ENCODE peak calls at places on chromosomes 16 and 17, in seven cellular contexts. N is CD4-positive, alpha-beta T cell; Y is RWPE2; J is suprapubic skin; D is tibial artery; W is A549; O is IMR-90. Q is an unnamed sample. For H3K9me3, the result is how much of the 10 kb centered on the place peaks cover.

GRCh38 chr17:15436399-15437369 is 30.7 kb downstream of the CDRT4 start:
- DNase-seq in Y (no peak), J (no peak), W (peak), D (peak), N (peak), O (peak), Q (peak)

GRCh38 chr16:27516360-27516759 is 33.4 kb downstream of the GTF3C1 start:
- DNase-seq in Y (no peak), N (no peak), J (no peak), O (no peak), D (no peak), W (no peak), Q (no peak)

GRCh38 chr16:85929259-85929704 is 30.3 kb downstream of the IRF8 start:
- DNase-seq in D (no peak), N (no peak), Y (no peak), W (no peak), O (no peak), J (no peak), Q (no peak)

GRCh38 chr17:72640415-72641165 is 451.9 kb downstream of the SLC39A11 start:
- DNase-seq in N (no peak), O (no peak), J (no peak), D (no peak), Y (no peak), W (no peak), Q (no peak)

GRCh38 chr16:89095401-89095974 is 1.8 kb downstream of the ACSF3 start:
- DNase-seq in W (no peak), N (no peak), O (no peak), D (no peak), J (no peak), Y (no peak), Q (no peak)

GRCh38 chr17:67519801-67520251 is 142.7 kb downstream of the PITPNC1 start:
- DNase-seq in W (no peak), N (no peak), O (no peak), Y (no peak), J (no peak), D (no peak), Q (no peak)

GRCh38 chr17:33974276-33974675 is 280.8 kb upstream of the CCL2 start:
- DNase-seq in Y (no peak), W (no peak), O (no peak), J (no peak), D (no peak), N (no peak), Q (no peak)

GRCh38 chr17:57286372-57287105 is 30.2 kb downstream of the MSI2 start:
- DNase-seq in D (no peak), Y (no peak), O (no peak), W (no peak), J (no peak), N (no peak), Q (no peak)

GRCh38 chr17:17220529-17220928 is 14.4 kb upstream of the PLD6 start:
- DNase-seq in D (no peak), O (no peak), N (no peak), J (no peak), W (no peak), Y (no peak), Q (no peak)

GRCh38 chr17:35790826-35791225 is 4.6 kb downstream of the MMP28 start:
- DNase-seq in W (no peak), N (no peak), Y (no peak), O (no peak), D (no peak), J (peak), Q (no peak)

GRCh38 chr17:66578781-66579489 is 256.0 kb upstream of the CACNG5 start:
- DNase-seq in D (no peak), W (no peak), N (no peak), Y (no peak), O (no peak), J (peak), Q (no peak)

GRCh38 chr17:60077672-60078519 is 825 bp downstream of the HEATR6 start:
- DNase-seq in N (peak), Y (no peak), W (no peak), D (no peak), J (no peak), O (no peak), Q (peak)

GRCh38 chr17:50262001-50262794 is 12.1 kb upstream of the TMEM92 start:
- DNase-seq in Y (peak), N (no peak), O (no peak), J (peak), D (peak), W (no peak), Q (no peak)

GRCh38 chr16:83954577-83955016 is 1.6 kb downstream of the OSGIN1 start:
- DNase-seq in W (no peak), N (no peak), J (no peak), Y (no peak), D (peak), O (peak), Q (peak)

GRCh38 chr17:76617838-76618237 is 25.7 kb downstream of the ST6GALNAC1 start:
- DNase-seq in J (no peak), W (no peak), O (no peak), D (no peak), N (no peak), Y (no peak), Q (no peak)

GRCh38 chr17:81350320-81350686 is 45.0 kb upstream of the BAHCC1 start:
- DNase-seq in Y (no peak), N (no peak), W (no peak), D (no peak), O (no peak), J (no peak), Q (no peak)

GRCh38 chr17:74386397-74386796 is 19.1 kb downstream of the GPR142 start:
- DNase-seq in O (no peak), Y (no peak), D (no peak), J (no peak), W (no peak), N (no peak), Q (no peak)

GRCh38 chr16:27641260-27641659 is 91.3 kb downstream of the KATNIP start:
- DNase-seq in Y (no peak), O (no peak), N (no peak), J (no peak), W (no peak), D (no peak), Q (no peak)

GRCh38 chr16:56999409-57000270 is 10.3 kb downstream of the NLRC5 start:
- DNase-seq in J (no peak), D (no peak), N (no peak), W (no peak), O (no peak), Y (no peak), Q (no peak)

GRCh38 chr17:7587420-7587786 is 2.5 kb downstream of the SOX15 start:
- DNase-seq in J (no peak), W (no peak), O (peak), N (no peak), D (no peak), Y (no peak), Q (no peak)

GRCh38 chr16:30985401-30986128 is 558 bp downstream of the HSD3B7 start:
- DNase-seq in N (no peak), J (no peak), W (peak), D (no peak), O (no peak), Y (no peak), Q (no peak)

GRCh38 chr17:12990926-12991325 is 26.9 kb downstream of the ELAC2 start:
- DNase-seq in Y (no peak), W (no peak), N (no peak), D (no peak), O (no peak), J (no peak), Q (no peak)

GRCh38 chr16:35208001-35208935 is 1748.9 kb downstream of the TP53TG3F start:
- DNase-seq in J (peak), O (no peak), N (no peak), W (no peak), Y (no peak), D (no peak), Q (no peak)
- H3K9me3 ChIP-seq in J (under half), O (under half), N (under half), W (under half), Y (under half), D (under half), Q (under half)

GRCh38 chr17:30477758-30478115 is 529 bp downstream of the GOSR1 start:
- DNase-seq in J (no peak), W (peak), N (no peak), D (no peak), O (peak), Y (no peak), Q (no peak)

GRCh38 chr17:30483159-30483558 is 6.0 kb downstream of the GOSR1 start:
- DNase-seq in D (no peak), J (no peak), O (no peak), N (no peak), W (no peak), Y (no peak), Q (no peak)

GRCh38 chr17:30476726-30477082 is 504 bp upstream of the GOSR1 start:
- DNase-seq in O (peak), Y (no peak), J (no peak), D (no peak), W (no peak), N (no peak), Q (no peak)

GRCh38 chr17:30477083-30477757 is at the start of gene GOSR1:
- DNase-seq in W (peak), D (peak), N (peak), J (peak), O (peak), Y (peak), Q (peak)

GRCh38 chr17:30482555-30482954 is 5.3 kb downstream of the GOSR1 start:
- DNase-seq in N (no peak), D (no peak), W (no peak), J (no peak), Y (no peak), O (no peak), Q (no peak)
- H3K9me3 ChIP-seq in N (under half), D (under half), W (under half), J (under half), Y (under half), O (under half), Q (under half)

GRCh38 chr16:3223913-3224515 is 10.9 kb downstream of the ZNF200 start:
- DNase-seq in O (no peak), W (no peak), Y (no peak), N (no peak), D (no peak), J (no peak), Q (peak)
- H3K9me3 ChIP-seq in O (half or more), W (half or more), Y (under half), N (half or more), D (half or more), J (half or more), Q (under half)

DNA sequence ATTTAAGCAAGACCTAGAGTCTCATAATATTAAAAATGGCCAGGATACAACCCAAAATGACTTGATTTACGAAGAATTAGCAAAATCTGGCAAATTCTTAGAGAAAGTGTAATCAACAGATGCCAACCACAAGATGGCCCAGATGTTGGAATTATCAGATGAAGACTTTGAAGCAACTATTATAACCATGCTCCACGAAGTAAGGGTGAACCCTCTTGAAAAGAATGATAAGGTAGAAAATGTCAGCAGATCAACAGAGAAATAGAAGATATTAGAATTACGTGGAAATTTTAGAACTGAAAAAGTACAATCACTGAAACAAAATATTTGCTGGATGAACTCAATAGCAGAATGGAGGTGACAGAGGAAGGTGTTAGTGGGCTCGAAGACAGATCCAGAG is 50.1 kb upstream of the CLEC19A start:
- DNase-seq in D (no peak), Y (no peak), O (no peak), J (no peak), W (no peak), N (no peak), Q (no peak)
- H3K9me3 ChIP-seq in D (under half), Y (under half), O (under half), J (under half), W (under half), N (under half), Q (under half)

DNA sequence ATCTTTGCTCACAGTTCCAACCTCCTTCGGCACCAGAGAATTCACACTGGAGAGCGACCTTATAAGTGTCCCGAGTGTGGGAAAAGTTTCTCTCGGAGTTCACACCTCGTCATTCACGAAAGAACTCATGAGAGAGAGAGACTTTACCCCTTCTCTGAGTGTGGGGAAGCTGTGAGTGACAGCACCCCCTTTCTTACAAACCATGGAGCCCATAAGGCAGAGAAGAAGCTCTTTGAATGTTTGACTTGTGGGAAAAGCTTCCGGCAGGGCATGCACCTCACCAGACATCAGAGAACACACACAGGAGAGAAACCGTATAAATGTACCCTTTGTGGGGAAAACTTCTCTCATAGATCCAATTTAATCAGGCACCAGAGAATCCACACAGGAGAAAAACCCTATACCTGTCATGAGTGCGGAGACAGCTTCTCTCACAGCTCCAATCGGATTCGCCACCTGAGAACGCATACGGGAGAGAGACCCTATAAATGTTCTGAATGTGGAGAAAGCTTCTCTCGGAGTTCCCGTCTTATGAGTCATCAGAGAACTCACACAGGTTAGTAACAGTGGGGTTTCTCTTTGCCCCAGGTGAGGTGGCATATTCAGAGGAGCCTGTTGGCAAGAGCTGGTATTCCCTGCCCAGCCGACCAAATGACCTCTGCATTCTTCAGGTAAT is 6.8 kb downstream of the ZNF263 start:
- DNase-seq in D (peak), O (no peak), J (no peak), W (no peak), N (no peak), Y (no peak), Q (no peak)
- H3K9me3 ChIP-seq in D (half or more), O (half or more), J (half or more), W (half or more), N (half or more), Y (under half), Q (half or more)